ENCODE peak calls at places on chromosomes 16 and 17, in four cellular contexts. One of them, this sample, is unnamed.

GRCh38 chr17:9645858-9646555 is 690 bp downstream of the USP43 start:
- DNase-seq in ascending aorta: no peak
- DNase-seq in activated T-helper 1 cell treated with anti-CD3 and anti-CD28 coated beads, Interleukin-2, amount 50 U/mL, for 16 hours: no peak
- DNase-seq in left colon: peak; percentile 82
- DNase-seq in this sample: peak; percentile 51

GRCh38 chr17:19539040-19539399 is 5.4 kb downstream of the SLC47A1 start:
- DNase-seq in ascending aorta: no peak
- DNase-seq in activated T-helper 1 cell treated with anti-CD3 and anti-CD28 coated beads, Interleukin-2, amount 50 U/mL, for 16 hours: no peak
- DNase-seq in left colon: no peak
- DNase-seq in this sample: no peak

GRCh38 chr16:55760665-55761035 is 72.2 kb downstream of the CES1 start:
- DNase-seq in ascending aorta: no peak
- DNase-seq in activated T-helper 1 cell treated with anti-CD3 and anti-CD28 coated beads, Interleukin-2, amount 50 U/mL, for 16 hours: no peak
- DNase-seq in left colon: peak; percentile 22
- DNase-seq in this sample: no peak

GRCh38 chr16:81511371-81511770 is 66.8 kb downstream of the CMIP start:
- DNase-seq in ascending aorta: no peak
- DNase-seq in activated T-helper 1 cell treated with anti-CD3 and anti-CD28 coated beads, Interleukin-2, amount 50 U/mL, for 16 hours: no peak
- DNase-seq in left colon: no peak
- DNase-seq in this sample: peak; percentile 89

GRCh38 chr17:74877592-74878543 is 5.1 kb upstream of the FDXR start:
- DNase-seq in ascending aorta: no peak
- DNase-seq in activated T-helper 1 cell treated with anti-CD3 and anti-CD28 coated beads, Interleukin-2, amount 50 U/mL, for 16 hours: no peak
- DNase-seq in left colon: peak; percentile 87
- DNase-seq in this sample: no peak

GRCh38 chr16:1538804-1539520 is 5.5 kb downstream of the TMEM204 start:
- DNase-seq in ascending aorta: no peak
- DNase-seq in activated T-helper 1 cell treated with anti-CD3 and anti-CD28 coated beads, Interleukin-2, amount 50 U/mL, for 16 hours: no peak
- DNase-seq in left colon: no peak
- DNase-seq in this sample: no peak

GRCh38 chr16:68739964-68740627 is 3.0 kb downstream of the CDH1 start:
- DNase-seq in ascending aorta: no peak
- DNase-seq in activated T-helper 1 cell treated with anti-CD3 and anti-CD28 coated beads, Interleukin-2, amount 50 U/mL, for 16 hours: no peak
- DNase-seq in left colon: no peak
- DNase-seq in this sample: no peak

GRCh38 chr17:63332286-63332685 is 113.8 kb downstream of the CYB561 start:
- DNase-seq in ascending aorta: no peak
- DNase-seq in activated T-helper 1 cell treated with anti-CD3 and anti-CD28 coated beads, Interleukin-2, amount 50 U/mL, for 16 hours: no peak
- DNase-seq in left colon: no peak
- DNase-seq in this sample: no peak

GRCh38 chr16:51391798-51392511 is 240.9 kb upstream of the SALL1 start:
- DNase-seq in ascending aorta: no peak
- DNase-seq in activated T-helper 1 cell treated with anti-CD3 and anti-CD28 coated beads, Interleukin-2, amount 50 U/mL, for 16 hours: no peak
- DNase-seq in left colon: no peak
- DNase-seq in this sample: no peak

GRCh38 chr17:35537569-35538209 is at the start of gene SLFN12L:
- DNase-seq in ascending aorta: no peak
- DNase-seq in activated T-helper 1 cell treated with anti-CD3 and anti-CD28 coated beads, Interleukin-2, amount 50 U/mL, for 16 hours: no peak
- DNase-seq in left colon: no peak
- DNase-seq in this sample: no peak

GRCh38 chr16:46974352-46974751 is 878 bp upstream of the DNAJA2 start:
- DNase-seq in ascending aorta: no peak
- DNase-seq in activated T-helper 1 cell treated with anti-CD3 and anti-CD28 coated beads, Interleukin-2, amount 50 U/mL, for 16 hours: no peak
- DNase-seq in left colon: peak; percentile 13
- DNase-seq in this sample: no peak

GRCh38 chr16:5863207-5863606 is 765.6 kb upstream of the EEF2KMT start:
- DNase-seq in ascending aorta: no peak
- DNase-seq in activated T-helper 1 cell treated with anti-CD3 and anti-CD28 coated beads, Interleukin-2, amount 50 U/mL, for 16 hours: no peak
- DNase-seq in left colon: no peak
- DNase-seq in this sample: no peak

GRCh38 chr17:37787055-37787720 is 42.3 kb upstream of the HNF1B start:
- DNase-seq in ascending aorta: no peak
- DNase-seq in activated T-helper 1 cell treated with anti-CD3 and anti-CD28 coated beads, Interleukin-2, amount 50 U/mL, for 16 hours: no peak
- DNase-seq in left colon: peak; percentile 90
- DNase-seq in this sample: peak; percentile 57

This sample was measured in NCI-H226.